ENCODE peak calls at places on chromosomes 3 and 15, in eight cellular contexts. M, A, W, D, L, J, Z and B are unnamed samples.

GRCh38 chr3:187722206-187722612 is 19.9 kb upstream of the RTP2 start:
- DNase-seq in L (no peak), J (no peak), M (no peak), Z (no peak), W (no peak), D (no peak), A (no peak), B (no peak)

GRCh38 chr15:79115971-79116370 is 25.4 kb upstream of the RASGRF1 start:
- DNase-seq in W (no peak), J (no peak), D (no peak), A (no peak), M (no peak), Z (no peak), L (no peak), B (no peak)

GRCh38 chr3:162138509-162138908 is 641.9 kb downstream of the OTOL1 start:
- DNase-seq in W (no peak), D (no peak), M (no peak), A (no peak), Z (no peak), J (no peak), L (no peak), B (no peak)

GRCh38 chr3:187838016-187838535 is 92.8 kb upstream of the BCL6 start:
- DNase-seq in J (no peak), W (no peak), M (no peak), D (no peak), L (no peak), A (no peak), Z (no peak), B (no peak)

GRCh38 chr15:41571948-41572347 is 12.9 kb downstream of the TYRO3 start:
- DNase-seq in J (no peak), D (no peak), Z (no peak), W (no peak), M (no peak), A (no peak), L (no peak), B (no peak)

GRCh38 chr3:94082412-94082937 is 19.6 kb downstream of the NSUN3 start:
- DNase-seq in Z (peak; percentile 84), L (peak; percentile 4), D (no peak), M (no peak), J (peak; percentile 44), A (no peak), W (no peak), B (peak; percentile 57)

GRCh38 chr3:57093489-57093888 is 33.0 kb downstream of the SPATA12 start:
- DNase-seq in L (no peak), Z (no peak), A (no peak), W (no peak), D (no peak), M (no peak), J (no peak), B (no peak)

GRCh38 chr15:29812384-29812694 is 9.9 kb downstream of the TJP1 start:
- DNase-seq in L (no peak), M (no peak), D (no peak), J (no peak), Z (no peak), W (no peak), A (no peak), B (no peak)

GRCh38 chr15:25391971-25392733 is 46.7 kb downstream of the UBE3A start:
- DNase-seq in J (no peak), L (peak; percentile 16), D (peak; percentile 59), Z (no peak), W (no peak), M (no peak), A (peak; percentile 60), B (no peak)

GRCh38 chr3:161337311-161337710 is 34.0 kb downstream of the SPTSSB start:
- DNase-seq in A (no peak), J (no peak), D (no peak), L (no peak), Z (no peak), W (no peak), M (no peak), B (peak; percentile 57)

GRCh38 chr3:139548801-139549200 is 9.3 kb upstream of the RBP1 start:
- DNase-seq in D (no peak), W (no peak), L (no peak), J (no peak), A (no peak), Z (no peak), M (no peak), B (no peak)

GRCh38 chr15:40110866-40111550 is 2.3 kb upstream of the BMF start:
- DNase-seq in L (no peak), M (no peak), A (no peak), D (no peak), Z (no peak), J (no peak), W (no peak), B (no peak)